ENCODE peak calls at places on chromosomes 4 and X, in eight cellular contexts. E, X, F, J, W, Z, P and N are unnamed samples.

GRCh38 chr4:15075875-15076274 is 73.6 kb downstream of the CPEB2 start:
- DNase-seq in E (no peak), X (no peak), F (no peak), J (no peak), W (no peak), Z (no peak), P (no peak), N (no peak)

GRCh38 chr4:89140168-89140759 is 28.9 kb downstream of the TIGD2 start:
- DNase-seq in E (no peak), X (no peak), F (no peak), J (no peak), W (no peak), Z (no peak), P (no peak), N (no peak)

GRCh38 chr4:91840359-91840758 is 463.4 kb upstream of the GRID2 start:
- DNase-seq in E (no peak), X (no peak), F (no peak), J (no peak), W (no peak), Z (no peak), P (no peak), N (no peak)

GRCh38 chr4:73259552-73260140 is 1.0 kb upstream of the ANKRD17 start:
- DNase-seq in E (peak), X (peak), F (no peak), J (no peak), W (no peak), Z (no peak), P (no peak), N (no peak)

GRCh38 chr4:124757121-124757520 is 44.6 kb upstream of the ANKRD50 start:
- DNase-seq in E (no peak), X (no peak), F (no peak), J (no peak), W (no peak), Z (no peak), P (no peak), N (no peak)

GRCh38 chr4:81919810-81920209 is 448.1 kb upstream of the RASGEF1B start:
- DNase-seq in E (peak), X (no peak), F (no peak), J (no peak), W (no peak), Z (no peak), P (no peak), N (no peak)

GRCh38 chr4:96833831-96834230 is 993.9 kb downstream of the PDHA2 start:
- DNase-seq in E (no peak), X (no peak), F (no peak), J (no peak), W (no peak), Z (no peak), P (no peak), N (no peak)

GRCh38 chr4:121989715-121990114 is 37.9 kb upstream of the TRPC3 start:
- DNase-seq in E (peak), X (no peak), F (no peak), J (no peak), W (no peak), Z (no peak), P (no peak), N (no peak)

GRCh38 chr4:154877110-154877760 is 96.2 kb downstream of the RBM46 start:
- DNase-seq in E (no peak), X (no peak), F (no peak), J (no peak), W (no peak), Z (no peak), P (no peak), N (no peak)

GRCh38 chr4:70958681-70959080 is 34.8 kb upstream of the DCK start:
- DNase-seq in E (no peak), X (no peak), F (no peak), J (no peak), W (no peak), Z (no peak), P (no peak), N (no peak)

GRCh38 chrX:154436597-154437397 is at the start of gene GDI1:
- DNase-seq in E (peak), X (peak), F (peak), J (peak), W (peak), Z (no peak), P (no peak), N (no peak)

GRCh38 chr4:122776916-122777315 is 44.4 kb downstream of the BBS12 start:
- DNase-seq in E (no peak), X (no peak), F (no peak), J (no peak), W (no peak), Z (no peak), P (no peak), N (no peak)

GRCh38 chr4:128810331-128810870 is 901 bp downstream of the JADE1 start:
- DNase-seq in E (no peak), X (peak), F (peak), J (no peak), W (peak), Z (no peak), P (no peak), N (no peak)

GRCh38 chrX:109619816-109620215 is 5.2 kb downstream of the KCNE5 start:
- DNase-seq in E (no peak), X (no peak), F (no peak), J (no peak), W (no peak), Z (no peak), P (no peak), N (no peak)

GRCh38 chrX:130741151-130741550 is 161.9 kb downstream of the ENOX2 start:
- DNase-seq in E (no peak), X (no peak), F (no peak), J (no peak), W (no peak), Z (no peak), P (no peak), N (no peak)

DNA sequence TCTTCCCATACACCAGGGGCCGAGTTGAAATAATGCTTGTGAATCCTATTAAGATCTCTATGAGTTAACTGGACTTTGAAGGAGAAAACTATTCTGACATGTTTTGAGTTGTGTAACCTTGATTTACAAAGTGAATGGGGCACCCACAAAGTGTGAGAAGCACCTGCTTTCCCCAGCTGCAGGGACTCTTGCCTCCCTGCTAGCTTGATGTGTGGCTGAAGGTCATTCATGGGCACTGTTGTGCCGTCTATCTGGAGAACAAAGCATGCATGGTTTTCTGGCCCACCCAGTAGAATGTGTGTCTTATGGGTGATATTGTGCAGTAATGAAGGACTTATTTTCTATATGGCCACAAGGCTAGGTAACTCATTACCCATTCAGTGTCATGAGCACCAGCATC is 53.1 kb downstream of the TSPAN7 start:
- DNase-seq in E (no peak), X (no peak), F (no peak), J (no peak), W (no peak), Z (no peak), P (no peak), N (no peak)
- H3K27ac ChIP-seq in E (no peak), X (no peak), F (no peak), J (no peak), W (peak), Z (no peak), P (no peak), N (no peak)

GRCh38 chr4:186760576-186760975 is 36.9 kb upstream of the FAT1 start:
- DNase-seq in E (no peak), X (peak), F (no peak), J (no peak), W (no peak), Z (no peak), P (no peak), N (no peak)
- H3K27ac ChIP-seq in E (no peak), X (peak), F (no peak), J (no peak), W (no peak), Z (no peak), P (no peak), N (no peak)

GRCh38 chrX:39652336-39652735 is 445.4 kb downstream of the BCOR start:
- DNase-seq in E (peak), X (peak), F (peak), J (no peak), W (no peak), Z (no peak), P (no peak), N (no peak)

GRCh38 chrX:39650883-39651282 is 446.9 kb downstream of the BCOR start:
- DNase-seq in E (no peak), X (no peak), F (no peak), J (no peak), W (no peak), Z (no peak), P (no peak), N (no peak)

GRCh38 chrX:39654183-39654925 is 443.4 kb downstream of the BCOR start:
- DNase-seq in E (peak), X (no peak), F (no peak), J (no peak), W (no peak), Z (no peak), P (no peak), N (no peak)

GRCh38 chrX:39653656-39654055 is 444.1 kb downstream of the BCOR start:
- DNase-seq in E (peak), X (no peak), F (no peak), J (no peak), W (no peak), Z (no peak), P (no peak), N (no peak)

GRCh38 chrX:39654952-39655351 is 442.8 kb downstream of the BCOR start:
- DNase-seq in E (no peak), X (no peak), F (no peak), J (no peak), W (no peak), Z (no peak), P (no peak), N (no peak)
- H3K27ac ChIP-seq in E (peak), X (no peak), F (no peak), J (no peak), W (no peak), Z (no peak), P (no peak), N (no peak)

GRCh38 chr4:104967034-104967401 is 179.7 kb upstream of the TET2 start:
- DNase-seq in E (no peak), X (no peak), F (no peak), J (no peak), W (no peak), Z (no peak), P (no peak), N (no peak)

GRCh38 chr4:104964387-104965175 is 182.1 kb upstream of the TET2 start:
- DNase-seq in E (no peak), X (no peak), F (no peak), J (no peak), W (no peak), Z (no peak), P (no peak), N (no peak)

GRCh38 chr4:104969394-104970066 is 177.1 kb upstream of the TET2 start:
- DNase-seq in E (no peak), X (no peak), F (no peak), J (no peak), W (no peak), Z (no peak), P (no peak), N (no peak)

GRCh38 chr4:104971458-104971857 is 175.2 kb upstream of the TET2 start:
- DNase-seq in E (no peak), X (no peak), F (no peak), J (no peak), W (no peak), Z (no peak), P (no peak), N (peak)

DNA sequence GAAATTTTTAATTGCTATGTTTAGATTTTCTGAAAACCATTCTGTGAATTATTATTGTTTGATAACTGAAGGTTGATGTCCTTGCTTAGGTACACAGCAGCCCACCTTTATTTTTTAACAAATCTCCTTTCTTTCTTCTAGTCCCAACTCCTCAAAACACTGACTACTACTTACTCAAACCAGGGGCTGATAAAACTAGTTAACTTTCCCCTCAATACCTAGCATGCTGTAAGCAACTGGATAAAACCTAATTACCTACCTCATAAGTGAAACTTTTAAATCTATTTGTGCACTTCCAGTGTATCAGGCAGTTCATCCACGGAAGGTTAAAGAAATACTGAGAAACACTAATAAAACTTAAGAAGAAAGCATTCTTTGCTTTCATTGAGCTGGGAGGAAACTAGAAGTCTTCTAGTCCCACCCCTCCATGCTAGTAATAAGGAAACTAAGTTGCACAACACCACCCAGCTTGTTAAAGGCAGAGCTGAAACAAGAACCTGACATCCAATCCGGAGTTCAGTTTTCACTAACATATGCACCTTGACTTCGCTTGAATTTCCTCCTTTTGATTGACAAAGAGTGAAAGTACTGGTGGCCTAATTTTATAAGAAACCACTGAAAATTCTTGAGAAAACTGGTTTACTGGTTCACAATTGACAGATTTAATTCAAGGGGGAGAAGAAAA is 180.2 kb upstream of the TET2 start:
- DNase-seq in E (peak), X (no peak), F (no peak), J (no peak), W (no peak), Z (no peak), P (no peak), N (no peak)
- H3K27ac ChIP-seq in E (no peak), X (no peak), F (no peak), J (no peak), W (no peak), Z (no peak), P (no peak), N (peak)

GRCh38 chr4:113468165-113469022 is 293.1 kb downstream of the CAMK2D start:
- DNase-seq in E (peak), X (no peak), F (peak), J (peak), W (peak), Z (peak), P (peak), N (peak)

GRCh38 chr4:113467581-113467980 is 294.0 kb downstream of the CAMK2D start:
- DNase-seq in E (no peak), X (no peak), F (no peak), J (no peak), W (no peak), Z (no peak), P (no peak), N (no peak)

GRCh38 chr4:113471141-113471860 is 290.2 kb downstream of the CAMK2D start:
- DNase-seq in E (no peak), X (no peak), F (no peak), J (no peak), W (no peak), Z (no peak), P (no peak), N (no peak)

GRCh38 chr4:113469023-113469390 is 292.5 kb downstream of the CAMK2D start:
- DNase-seq in E (no peak), X (no peak), F (no peak), J (no peak), W (no peak), Z (no peak), P (no peak), N (no peak)

DNA sequence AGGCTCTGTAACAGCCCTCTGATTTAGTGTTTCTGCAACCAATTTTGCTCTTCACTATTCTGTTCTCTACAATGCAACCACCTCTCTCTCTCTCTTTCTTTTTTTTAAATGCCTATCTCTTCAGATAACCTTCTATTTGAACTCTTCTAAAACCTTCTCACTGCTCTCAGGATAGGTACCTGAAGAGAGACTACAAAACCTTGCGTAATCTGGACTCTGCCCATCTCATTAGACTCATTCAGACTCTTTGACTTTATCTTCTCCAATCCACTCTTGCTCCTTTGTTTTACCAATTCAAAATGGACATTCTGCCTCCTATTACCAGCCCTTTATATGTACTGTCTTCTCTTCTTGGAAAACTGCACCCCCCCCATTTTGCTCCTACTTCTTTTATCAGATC is 291.6 kb downstream of the CAMK2D start:
- DNase-seq in E (no peak), X (no peak), F (no peak), J (no peak), W (no peak), Z (no peak), P (no peak), N (no peak)
- H3K27ac ChIP-seq in E (no peak), X (no peak), F (peak), J (peak), W (peak), Z (no peak), P (peak), N (no peak)